ENCODE peak calls at places on chromosomes 11 and 22, in seven cellular contexts. T, D, B, I, X, W and K are unnamed samples.

GRCh38 chr22:42627981-42628380 is 12.4 kb downstream of the ATP5MGL start:
- DNase-seq in T (no peak), D (no peak), B (no peak), I (no peak), X (no peak), W (no peak), K (no peak)

GRCh38 chr11:130389315-130389935 is 39.0 kb downstream of the ADAMTS8 start:
- DNase-seq in T (no peak), D (no peak), B (no peak), I (no peak), X (no peak), W (no peak), K (no peak)

GRCh38 chr22:46864314-46865051 is 102.0 kb downstream of the TBC1D22A start:
- DNase-seq in T (no peak), D (no peak), B (no peak), I (no peak), X (no peak), W (no peak), K (no peak)

GRCh38 chr11:60844870-60845221 is 2.9 kb downstream of the CCDC86 start:
- DNase-seq in T (no peak), D (no peak), B (no peak), I (no peak), X (no peak), W (no peak), K (no peak)

GRCh38 chr11:131195801-131196517 is 174.5 kb upstream of the NTM start:
- DNase-seq in T (peak), D (peak), B (no peak), I (no peak), X (no peak), W (no peak), K (peak)

GRCh38 chr11:33701831-33702230 is 1.2 kb upstream of the C11orf91 start:
- DNase-seq in T (peak), D (peak), B (no peak), I (no peak), X (no peak), W (no peak), K (no peak)

GRCh38 chr11:12110714-12111481 is 508 bp downstream of the MICAL2 start:
- DNase-seq in T (peak), D (peak), B (peak), I (peak), X (no peak), W (peak), K (peak)

GRCh38 chr11:16860632-16861031 is 122.2 kb downstream of the C11orf58 start:
- DNase-seq in T (no peak), D (no peak), B (no peak), I (no peak), X (no peak), W (no peak), K (no peak)

GRCh38 chr11:78784321-78785061 is 209.8 kb upstream of the NARS2 start:
- DNase-seq in T (peak), D (no peak), B (no peak), I (no peak), X (no peak), W (no peak), K (no peak)

GRCh38 chr11:8963569-8964323 is 496 bp downstream of the TMEM9B start:
- DNase-seq in T (no peak), D (peak), B (peak), I (peak), X (peak), W (peak), K (peak)

GRCh38 chr11:61554172-61554988 is 26.5 kb downstream of the SYT7 start:
- DNase-seq in T (no peak), D (no peak), B (no peak), I (no peak), X (no peak), W (no peak), K (no peak)

GRCh38 chr11:29025001-29025400 is 916.8 kb downstream of the METTL15 start:
- DNase-seq in T (peak), D (no peak), B (no peak), I (no peak), X (no peak), W (no peak), K (no peak)

GRCh38 chr11:126104420-126104819 is 41.8 kb upstream of the CDON start:
- DNase-seq in T (no peak), D (no peak), B (no peak), I (no peak), X (no peak), W (no peak), K (no peak)

GRCh38 chr22:32951081-32951806 is 106.9 kb downstream of the SYN3 start:
- DNase-seq in T (no peak), D (no peak), B (peak), I (no peak), X (no peak), W (no peak), K (no peak)